ENCODE peak calls at places on chromosome 1, in four cellular contexts. T, L, A and C are unnamed samples.

GRCh38 chr1:17978016-17978415 is 129.6 kb upstream of the IGSF21 start:
- DNase-seq in T (no peak), L (no peak), A (no peak), C (no peak)

GRCh38 chr1:147073062-147073432 is 99.2 kb downstream of the PRKAB2 start:
- DNase-seq in T (no peak), L (no peak), A (no peak), C (no peak)

GRCh38 chr1:64038965-64039926 is 164.2 kb upstream of the UBE2U start:
- DNase-seq in T (peak), L (no peak), A (peak), C (no peak)

GRCh38 chr1:223674119-223674890 is 8.8 kb upstream of the CAPN8 start:
- DNase-seq in T (no peak), L (no peak), A (no peak), C (no peak)

GRCh38 chr1:110477041-110477440 is 26.1 kb downstream of the PROK1 start:
- DNase-seq in T (no peak), L (no peak), A (peak), C (no peak)

GRCh38 chr1:56374026-56374974 is 205.1 kb downstream of the PLPP3 start:
- DNase-seq in T (peak), L (no peak), A (no peak), C (no peak)

GRCh38 chr1:19774180-19774785 is 25.4 kb downstream of the TMCO4 start:
- DNase-seq in T (no peak), L (no peak), A (no peak), C (no peak)

GRCh38 chr1:86972262-86972661 is 57.8 kb downstream of the HS2ST1 start:
- DNase-seq in T (no peak), L (no peak), A (no peak), C (no peak)

GRCh38 chr1:211783897-211784296 is 46.7 kb downstream of the LPGAT1 start:
- DNase-seq in T (no peak), L (no peak), A (peak), C (no peak)

GRCh38 chr1:54362881-54363340 is 43.3 kb downstream of the SSBP3 start:
- DNase-seq in T (no peak), L (no peak), A (peak), C (no peak)

GRCh38 chr1:177780096-177780700 is 189.7 kb downstream of the SEC16B start:
- DNase-seq in T (peak), L (no peak), A (peak), C (peak)

GRCh38 chr1:3504151-3504822 is 49.8 kb downstream of the ARHGEF16 start:
- DNase-seq in T (no peak), L (no peak), A (peak), C (no peak)

GRCh38 chr1:68453060-68453665 is 3.4 kb upstream of the RPE65 start:
- DNase-seq in T (no peak), L (no peak), A (no peak), C (no peak)

GRCh38 chr1:54016343-54017282 is 1.4 kb downstream of the LDLRAD1 start:
- DNase-seq in T (no peak), L (no peak), A (peak), C (no peak)

GRCh38 chr1:25431495-25432363 is 1.0 kb downstream of the MACO1 start:
- DNase-seq in T (no peak), L (no peak), A (peak), C (no peak)

GRCh38 chr1:209207701-209208286 is 375.7 kb upstream of the CAMK1G start:
- DNase-seq in T (peak), L (no peak), A (peak), C (peak)

GRCh38 chr1:200231787-200232222 is 178.0 kb downstream of the ZNF281 start:
- DNase-seq in T (no peak), L (no peak), A (peak), C (no peak)

GRCh38 chr1:76951185-76951584 is 83.9 kb downstream of the ST6GALNAC5 start:
- DNase-seq in T (no peak), L (no peak), A (peak), C (no peak)

GRCh38 chr1:221987860-221988520 is 246.1 kb upstream of the DUSP10 start:
- DNase-seq in T (no peak), L (no peak), A (peak), C (no peak)

GRCh38 chr1:41333146-41333784 is 28.0 kb upstream of the FOXO6 start:
- DNase-seq in T (no peak), L (no peak), A (peak), C (no peak)

GRCh38 chr1:30001452-30002039 is 721.8 kb downstream of the MATN1 start:
- DNase-seq in T (no peak), L (no peak), A (no peak), C (no peak)

GRCh38 chr1:197985340-197985739 is 68.2 kb downstream of the LHX9 start:
- DNase-seq in T (no peak), L (no peak), A (peak), C (no peak)

GRCh38 chr1:184418955-184419733 is 32.3 kb downstream of the C1orf21 start:
- DNase-seq in T (no peak), L (no peak), A (peak), C (no peak)

GRCh38 chr1:203131548-203132200 is 4.1 kb downstream of the ADORA1 start:
- DNase-seq in T (no peak), L (no peak), A (no peak), C (no peak)

GRCh38 chr1:26357121-26357602 is 3.2 kb upstream of the CRYBG2 start:
- DNase-seq in T (no peak), L (no peak), A (no peak), C (no peak)

GRCh38 chr1:198637915-198638437 is 864 bp upstream of the PTPRC start:
- DNase-seq in T (no peak), L (no peak), A (no peak), C (no peak)

GRCh38 chr1:229028987-229029550 is 241.8 kb upstream of the RAB4A start:
- DNase-seq in T (peak), L (no peak), A (no peak), C (no peak)

GRCh38 chr1:8293141-8293540 is 24.8 kb upstream of the SLC45A1 start:
- DNase-seq in T (no peak), L (no peak), A (no peak), C (no peak)

GRCh38 chr1:219120625-219121544 is 52.8 kb upstream of the LYPLAL1 start:
- DNase-seq in T (peak), L (no peak), A (peak), C (no peak)

GRCh38 chr1:30229557-30229956 is 493.8 kb downstream of the MATN1 start:
- DNase-seq in T (no peak), L (no peak), A (no peak), C (no peak)

GRCh38 chr1:184802739-184803492 is 48.3 kb upstream of the EDEM3 start:
- DNase-seq in T (no peak), L (no peak), A (peak), C (no peak)